ENCODE peak calls at places on chromosomes 12 and 14, in four cellular contexts. K is breast epithelium, F is cardiac muscle cell, Z is stomach. Q is an unnamed sample.

GRCh38 chr14:55516776-55517175 is 63.2 kb upstream of the KTN1 start:
- DNase-seq in K (no peak), F (no peak), Z (no peak), Q (no peak)

GRCh38 chr14:36949371-36949770 is 223.0 kb downstream of the SLC25A21 start:
- DNase-seq in K (no peak), F (no peak), Z (no peak), Q (no peak)

GRCh38 chr12:67885370-67886169 is 103.7 kb upstream of the IFNG-AS1 start:
- DNase-seq in K (no peak), F (no peak), Z (no peak), Q (no peak)

GRCh38 chr14:85421166-85421877 is 108.6 kb upstream of the FLRT2 start:
- DNase-seq in K (no peak), F (no peak), Z (no peak), Q (no peak)

GRCh38 chr12:7035464-7035863 is 17.2 kb upstream of the LPCAT3 start:
- DNase-seq in K (no peak), F (no peak), Z (no peak), Q (no peak)

GRCh38 chr12:2586159-2587035 is 208.4 kb upstream of the FKBP4 start:
- DNase-seq in K (no peak), F (no peak), Z (peak), Q (no peak)

GRCh38 chr12:10016881-10017280 is 6.5 kb downstream of the CLEC12B start:
- DNase-seq in K (no peak), F (no peak), Z (no peak), Q (no peak)

GRCh38 chr14:76780875-76781647 is 19.8 kb downstream of the VASH1 start:
- DNase-seq in K (no peak), F (no peak), Z (no peak), Q (peak)

GRCh38 chr14:89921896-89922548 is 32.5 kb downstream of the EFCAB11 start:
- DNase-seq in K (no peak), F (no peak), Z (no peak), Q (no peak)

GRCh38 chr12:98741229-98741614 is 96.1 kb downstream of the APAF1 start:
- DNase-seq in K (no peak), F (no peak), Z (no peak), Q (no peak)

GRCh38 chr14:36477266-36477665 is 42.8 kb downstream of the NKX2-1 start:
- DNase-seq in K (no peak), F (no peak), Z (no peak), Q (no peak)

GRCh38 chr14:64541971-64542838 is 1.7 kb downstream of the HSPA2 start:
- DNase-seq in K (no peak), F (no peak), Z (no peak), Q (no peak)

GRCh38 chr14:36996133-36996856 is 176.1 kb downstream of the SLC25A21 start:
- DNase-seq in K (no peak), F (no peak), Z (no peak), Q (no peak)

GRCh38 chr12:26138860-26139259 is 14.0 kb upstream of the BHLHE41 start:
- DNase-seq in K (no peak), F (no peak), Z (no peak), Q (no peak)

GRCh38 chr12:49622501-49623141 is 740 bp upstream of the PRPF40B start:
- DNase-seq in K (no peak), F (peak), Z (peak), Q (no peak)

GRCh38 chr12:49279706-49280159 is 14.9 kb downstream of the TUBA1C start:
- DNase-seq in K (no peak), F (no peak), Z (no peak), Q (no peak)

GRCh38 chr14:49505026-49505766 is 81.0 kb downstream of the RPS29 start:
- DNase-seq in K (no peak), F (no peak), Z (no peak), Q (no peak)

GRCh38 chr12:131672941-131673330 is 38.0 kb upstream of the SFSWAP start:
- DNase-seq in K (no peak), F (no peak), Z (no peak), Q (no peak)

GRCh38 chr12:113298861-113299545 is 35.9 kb downstream of the SLC8B1 start:
- DNase-seq in K (no peak), F (no peak), Z (no peak), Q (peak)

GRCh38 chr12:13981296-13981962 is at the start of gene GRIN2B:
- DNase-seq in K (no peak), F (peak), Z (no peak), Q (peak)

GRCh38 chr12:124611559-124612391 is 44.4 kb upstream of the NCOR2 start:
- DNase-seq in K (no peak), F (no peak), Z (no peak), Q (no peak)

GRCh38 chr12:92634730-92635129 is 68.1 kb upstream of the PLEKHG7 start:
- DNase-seq in K (no peak), F (no peak), Z (no peak), Q (no peak)
- TF ChIP-seq CTCF in K (no peak), F (no peak), Z (no peak), Q (no peak)

DNA sequence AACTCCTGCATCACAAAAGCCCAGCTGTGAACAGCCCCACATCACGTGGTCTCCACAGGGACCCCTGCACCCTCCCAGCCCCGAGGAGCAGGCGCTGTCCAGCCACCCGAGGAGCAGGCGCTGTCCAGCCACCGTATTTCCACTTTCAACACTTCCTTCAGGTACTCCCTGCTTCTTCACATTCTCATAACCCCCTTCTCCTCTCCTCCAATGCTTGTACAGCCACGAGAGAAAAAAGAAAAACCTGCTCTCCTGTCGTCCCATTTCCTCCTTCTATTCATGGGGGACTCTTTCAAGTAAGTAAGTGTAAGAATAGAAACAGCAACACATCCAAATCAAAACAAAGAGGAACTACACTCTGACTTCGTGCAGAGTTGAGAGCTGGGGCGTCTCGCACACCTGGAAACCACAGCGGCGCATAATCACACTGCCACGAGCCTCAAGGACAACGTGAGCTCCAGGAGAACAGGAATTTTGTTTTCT is 11.9 kb downstream of the CDC42BPB start:
- DNase-seq in K (peak), F (peak), Z (no peak), Q (no peak)
- H3K27ac ChIP-seq in K (no peak), F (no peak), Z (no peak), Q (peak)

GRCh38 chr14:24060984-24061913 is 9.4 kb downstream of the CARMIL3 start:
- DNase-seq in K (no peak), F (no peak), Z (no peak), Q (no peak)
- H3K4me3 ChIP-seq in K (no peak), F (no peak), Z (no peak), Q (no peak)

GRCh38 chr12:110583137-110584059 is at the start of gene PPTC7:
- DNase-seq in K (peak), F (peak), Z (peak), Q (peak)
- TF ChIP-seq CTCF in K (no peak), F (no peak), Z (no peak), Q (peak)

Q was measured in dorsolateral prefrontal cortex.